ENCODE peak calls at places on chromosomes 3 and 15, in nine cellular contexts. M, N, D, K, Q, P, E, Z and O are unnamed samples.

GRCh38 chr15:101444015-101444414 is 45.5 kb downstream of the PCSK6 start:
- DNase-seq in M (no peak), N (no peak), D (no peak), K (no peak), Q (no peak), P (no peak), E (no peak), Z (no peak), O (no peak)

GRCh38 chr3:66066963-66067617 is 28.4 kb upstream of the MAGI1 start:
- DNase-seq in M (no peak), N (no peak), D (no peak), K (no peak), Q (no peak), P (peak; percentile 79), E (no peak), Z (no peak), O (no peak)

GRCh38 chr15:81886586-81886985 is 159.2 kb downstream of the MEX3B start:
- DNase-seq in M (no peak), N (no peak), D (no peak), K (no peak), Q (no peak), P (no peak), E (no peak), Z (no peak), O (peak; percentile 60)

GRCh38 chr3:188916934-188917391 is 254.8 kb upstream of the TPRG1 start:
- DNase-seq in M (peak; percentile 32), N (no peak), D (no peak), K (no peak), Q (no peak), P (no peak), E (no peak), Z (no peak), O (no peak)

GRCh38 chr15:85603703-85604102 is 191.0 kb downstream of the KLHL25 start:
- DNase-seq in M (no peak), N (no peak), D (no peak), K (no peak), Q (no peak), P (no peak), E (no peak), Z (no peak), O (no peak)

GRCh38 chr3:49175530-49175929 is 4.1 kb downstream of the KLHDC8B start:
- DNase-seq in M (no peak), N (no peak), D (no peak), K (no peak), Q (no peak), P (no peak), E (no peak), Z (no peak), O (no peak)

GRCh38 chr15:29826908-29827307 is 4.6 kb upstream of the TJP1 start:
- DNase-seq in M (no peak), N (no peak), D (no peak), K (no peak), Q (no peak), P (no peak), E (no peak), Z (no peak), O (no peak)

GRCh38 chr3:69740103-69741021 is 1.1 kb downstream of the MITF start:
- DNase-seq in M (no peak), N (peak; percentile 7), D (no peak), K (peak; percentile 2), Q (peak; percentile 66), P (no peak), E (peak; percentile 20), Z (no peak), O (no peak)

GRCh38 chr3:10941972-10942371 is 50.6 kb upstream of the SLC6A1 start:
- DNase-seq in M (no peak), N (no peak), D (no peak), K (peak; percentile 59), Q (no peak), P (peak; percentile 33), E (no peak), Z (no peak), O (no peak)